ENCODE peak calls at places on chromosomes 4 and X, in seven cellular contexts. One of them, this sample, is unnamed.

GRCh38 chrX:39894626-39895025 is 203.1 kb downstream of the BCOR start:
- DNase-seq in AG08395: no peak
- DNase-seq in H7: peak
- DNase-seq in NCI-H345: no peak
- DNase-seq in activated T-helper 1 cell treated with anti-CD3 and anti-CD28 coated beads, Interleukin-2, amount 50 U/mL, for 16 hours: no peak
- DNase-seq in posterior cingulate gyrus: no peak
- DNase-seq in NCI-H1105 treated with DMSO at 0.1 percent for 48 hours: no peak
- DNase-seq in this sample: no peak

GRCh38 chr4:87559090-87559837 is 30.1 kb upstream of the SPARCL1 start:
- DNase-seq in activated T-helper 1 cell treated with anti-CD3 and anti-CD28 coated beads, Interleukin-2, amount 50 U/mL, for 16 hours: no peak
- DNase-seq in H7: no peak
- DNase-seq in NCI-H345: no peak
- DNase-seq in AG08395: no peak
- DNase-seq in posterior cingulate gyrus: no peak
- DNase-seq in NCI-H1105 treated with DMSO at 0.1 percent for 48 hours: peak
- DNase-seq in this sample: peak

GRCh38 chr4:172892300-172892699 is 276.3 kb upstream of the GALNT7 start:
- DNase-seq in AG08395: no peak
- DNase-seq in activated T-helper 1 cell treated with anti-CD3 and anti-CD28 coated beads, Interleukin-2, amount 50 U/mL, for 16 hours: no peak
- DNase-seq in posterior cingulate gyrus: no peak
- DNase-seq in H7: no peak
- DNase-seq in NCI-H1105 treated with DMSO at 0.1 percent for 48 hours: no peak
- DNase-seq in NCI-H345: no peak
- DNase-seq in this sample: no peak

GRCh38 chr4:185384877-185385465 is 10.8 kb downstream of the LRP2BP start:
- DNase-seq in NCI-H345: no peak
- DNase-seq in H7: peak
- DNase-seq in activated T-helper 1 cell treated with anti-CD3 and anti-CD28 coated beads, Interleukin-2, amount 50 U/mL, for 16 hours: no peak
- DNase-seq in posterior cingulate gyrus: no peak
- DNase-seq in AG08395: peak
- DNase-seq in NCI-H1105 treated with DMSO at 0.1 percent for 48 hours: no peak
- DNase-seq in this sample: no peak

GRCh38 chrX:124194209-124194608 is 138.3 kb upstream of the TEX13D start:
- DNase-seq in NCI-H1105 treated with DMSO at 0.1 percent for 48 hours: no peak
- DNase-seq in NCI-H345: no peak
- DNase-seq in posterior cingulate gyrus: no peak
- DNase-seq in AG08395: peak
- DNase-seq in H7: no peak
- DNase-seq in activated T-helper 1 cell treated with anti-CD3 and anti-CD28 coated beads, Interleukin-2, amount 50 U/mL, for 16 hours: no peak
- DNase-seq in this sample: no peak

GRCh38 chr4:72186714-72187113 is 154.9 kb downstream of the NPFFR2 start:
- DNase-seq in posterior cingulate gyrus: no peak
- DNase-seq in H7: no peak
- DNase-seq in NCI-H345: no peak
- DNase-seq in activated T-helper 1 cell treated with anti-CD3 and anti-CD28 coated beads, Interleukin-2, amount 50 U/mL, for 16 hours: no peak
- DNase-seq in NCI-H1105 treated with DMSO at 0.1 percent for 48 hours: no peak
- DNase-seq in AG08395: no peak
- DNase-seq in this sample: no peak

GRCh38 chrX:46547857-46548256 is 2.6 kb upstream of the ZNF674 start:
- DNase-seq in H7: no peak
- DNase-seq in posterior cingulate gyrus: no peak
- DNase-seq in NCI-H1105 treated with DMSO at 0.1 percent for 48 hours: no peak
- DNase-seq in AG08395: peak
- DNase-seq in activated T-helper 1 cell treated with anti-CD3 and anti-CD28 coated beads, Interleukin-2, amount 50 U/mL, for 16 hours: no peak
- DNase-seq in NCI-H345: no peak
- DNase-seq in this sample: no peak

GRCh38 chr4:109803924-109804571 is 2.2 kb upstream of the CFI start:
- DNase-seq in activated T-helper 1 cell treated with anti-CD3 and anti-CD28 coated beads, Interleukin-2, amount 50 U/mL, for 16 hours: no peak
- DNase-seq in NCI-H1105 treated with DMSO at 0.1 percent for 48 hours: peak
- DNase-seq in NCI-H345: peak
- DNase-seq in H7: peak
- DNase-seq in posterior cingulate gyrus: no peak
- DNase-seq in AG08395: peak
- DNase-seq in this sample: no peak

GRCh38 chr4:4302416-4302815 is 12.4 kb downstream of the ZBTB49 start:
- DNase-seq in posterior cingulate gyrus: no peak
- DNase-seq in NCI-H345: no peak
- DNase-seq in AG08395: no peak
- DNase-seq in NCI-H1105 treated with DMSO at 0.1 percent for 48 hours: no peak
- DNase-seq in H7: no peak
- DNase-seq in activated T-helper 1 cell treated with anti-CD3 and anti-CD28 coated beads, Interleukin-2, amount 50 U/mL, for 16 hours: no peak
- DNase-seq in this sample: no peak

GRCh38 chr4:24470681-24471622 is 113.4 kb downstream of the DHX15 start:
- DNase-seq in NCI-H345: peak
- DNase-seq in AG08395: peak
- DNase-seq in NCI-H1105 treated with DMSO at 0.1 percent for 48 hours: peak
- DNase-seq in H7: peak
- DNase-seq in activated T-helper 1 cell treated with anti-CD3 and anti-CD28 coated beads, Interleukin-2, amount 50 U/mL, for 16 hours: no peak
- DNase-seq in posterior cingulate gyrus: peak
- DNase-seq in this sample: no peak

GRCh38 chr4:87732033-87732770 is 67.2 kb upstream of the IBSP start:
- DNase-seq in H7: no peak
- DNase-seq in NCI-H345: no peak
- DNase-seq in posterior cingulate gyrus: no peak
- DNase-seq in AG08395: peak
- DNase-seq in activated T-helper 1 cell treated with anti-CD3 and anti-CD28 coated beads, Interleukin-2, amount 50 U/mL, for 16 hours: no peak
- DNase-seq in NCI-H1105 treated with DMSO at 0.1 percent for 48 hours: no peak
- DNase-seq in this sample: no peak

GRCh38 chrX:39752820-39753219 is 344.9 kb downstream of the BCOR start:
- DNase-seq in posterior cingulate gyrus: no peak
- DNase-seq in NCI-H345: peak
- DNase-seq in NCI-H1105 treated with DMSO at 0.1 percent for 48 hours: peak
- DNase-seq in H7: no peak
- DNase-seq in activated T-helper 1 cell treated with anti-CD3 and anti-CD28 coated beads, Interleukin-2, amount 50 U/mL, for 16 hours: no peak
- DNase-seq in AG08395: no peak
- DNase-seq in this sample: no peak

This sample was measured in effector memory CD8-positive, alpha-beta T cell.